ENCODE peak calls at places on chromosome 11, in four cellular contexts. One of them, this sample, is unnamed.

GRCh38 chr11:90329043-90329442 is 106.2 kb upstream of the CHORDC1 start:
- DNase-seq in K562: no peak
- DNase-seq in GM12878: no peak
- DNase-seq in HepG2: no peak
- DNase-seq in this sample: no peak

GRCh38 chr11:69377029-69377952 is 83.3 kb downstream of the MYEOV start:
- DNase-seq in K562: no peak
- DNase-seq in GM12878: no peak
- DNase-seq in HepG2: no peak
- DNase-seq in this sample: no peak

GRCh38 chr11:72037554-72038311 is 39.0 kb downstream of the IL18BP start:
- DNase-seq in K562: no peak
- DNase-seq in GM12878: no peak
- DNase-seq in HepG2: no peak
- DNase-seq in this sample: no peak

GRCh38 chr11:7540830-7541555 is 27.2 kb downstream of the PPFIBP2 start:
- DNase-seq in K562: no peak
- DNase-seq in GM12878: no peak
- DNase-seq in HepG2: no peak
- DNase-seq in this sample: no peak

GRCh38 chr11:29482510-29482909 is 534.3 kb downstream of the KCNA4 start:
- DNase-seq in K562: no peak
- DNase-seq in GM12878: no peak
- DNase-seq in HepG2: no peak
- DNase-seq in this sample: no peak

GRCh38 chr11:32713496-32713895 is 81.0 kb downstream of the CCDC73 start:
- DNase-seq in K562: no peak
- DNase-seq in GM12878: no peak
- DNase-seq in HepG2: no peak
- DNase-seq in this sample: peak

GRCh38 chr11:6615046-6615445 is 3.0 kb upstream of the TAF10 start:
- DNase-seq in K562: no peak
- DNase-seq in GM12878: no peak
- DNase-seq in HepG2: no peak
- DNase-seq in this sample: no peak

GRCh38 chr11:129418039-129418438 is 42.4 kb downstream of the BARX2 start:
- DNase-seq in K562: no peak
- DNase-seq in GM12878: peak
- DNase-seq in HepG2: no peak
- DNase-seq in this sample: no peak

GRCh38 chr11:121365304-121365703 is 72.7 kb downstream of the SC5D start:
- DNase-seq in K562: no peak
- DNase-seq in GM12878: no peak
- DNase-seq in HepG2: no peak
- DNase-seq in this sample: no peak

GRCh38 chr11:16982256-16982671 is 31.9 kb downstream of the PLEKHA7 start:
- DNase-seq in K562: no peak
- DNase-seq in GM12878: no peak
- DNase-seq in HepG2: peak
- DNase-seq in this sample: no peak

GRCh38 chr11:71499546-71499945 is 27.5 kb upstream of the KRTAP5-7 start:
- DNase-seq in K562: no peak
- DNase-seq in GM12878: no peak
- DNase-seq in HepG2: no peak
- DNase-seq in this sample: no peak

GRCh38 chr11:34155759-34156062 is 50.3 kb downstream of the NAT10 start:
- DNase-seq in K562: no peak
- DNase-seq in GM12878: no peak
- DNase-seq in HepG2: no peak
- DNase-seq in this sample: no peak

GRCh38 chr11:64894070-64894811 is 15.8 kb upstream of the EHD1 start:
- DNase-seq in K562: peak
- DNase-seq in GM12878: no peak
- DNase-seq in HepG2: peak
- DNase-seq in this sample: peak

GRCh38 chr11:123472236-123472935 is 42.3 kb downstream of the GRAMD1B start:
- DNase-seq in K562: no peak
- DNase-seq in GM12878: no peak
- DNase-seq in HepG2: no peak
- DNase-seq in this sample: no peak

GRCh38 chr11:68447015-68447801 is 13.3 kb upstream of the PPP6R3 start:
- DNase-seq in K562: peak
- DNase-seq in GM12878: no peak
- DNase-seq in HepG2: peak
- DNase-seq in this sample: peak

GRCh38 chr11:77411238-77411637 is 62.7 kb downstream of the PAK1 start:
- DNase-seq in K562: no peak
- DNase-seq in GM12878: no peak
- DNase-seq in HepG2: no peak
- DNase-seq in this sample: no peak

GRCh38 chr11:36289226-36289852 is at the start of gene COMMD9:
- DNase-seq in K562: peak
- DNase-seq in GM12878: peak
- DNase-seq in HepG2: peak
- DNase-seq in this sample: peak

GRCh38 chr11:5933116-5933515 is 8.9 kb upstream of the OR56A3 start:
- DNase-seq in K562: no peak
- DNase-seq in GM12878: no peak
- DNase-seq in HepG2: no peak
- DNase-seq in this sample: no peak

GRCh38 chr11:102527041-102527440 is 3.5 kb downstream of the MMP7 start:
- DNase-seq in K562: no peak
- DNase-seq in GM12878: no peak
- DNase-seq in HepG2: no peak
- DNase-seq in this sample: no peak

GRCh38 chr11:117931331-117931950 is 2.2 kb upstream of the TMPRSS13 start:
- DNase-seq in K562: no peak
- DNase-seq in GM12878: no peak
- DNase-seq in HepG2: no peak
- DNase-seq in this sample: no peak

GRCh38 chr11:131534031-131534430 is 163.6 kb downstream of the NTM start:
- DNase-seq in K562: no peak
- DNase-seq in GM12878: no peak
- DNase-seq in HepG2: no peak
- DNase-seq in this sample: no peak

GRCh38 chr11:76237041-76237649 is 30.8 kb upstream of the WNT11 start:
- DNase-seq in K562: no peak
- DNase-seq in GM12878: no peak
- DNase-seq in HepG2: no peak
- DNase-seq in this sample: no peak
- TF ChIP-seq TARDBP in K562: no peak
- TF ChIP-seq TARDBP in GM12878: no peak
- TF ChIP-seq TARDBP in HepG2: no peak
- TF ChIP-seq TARDBP in this sample: no peak

DNA sequence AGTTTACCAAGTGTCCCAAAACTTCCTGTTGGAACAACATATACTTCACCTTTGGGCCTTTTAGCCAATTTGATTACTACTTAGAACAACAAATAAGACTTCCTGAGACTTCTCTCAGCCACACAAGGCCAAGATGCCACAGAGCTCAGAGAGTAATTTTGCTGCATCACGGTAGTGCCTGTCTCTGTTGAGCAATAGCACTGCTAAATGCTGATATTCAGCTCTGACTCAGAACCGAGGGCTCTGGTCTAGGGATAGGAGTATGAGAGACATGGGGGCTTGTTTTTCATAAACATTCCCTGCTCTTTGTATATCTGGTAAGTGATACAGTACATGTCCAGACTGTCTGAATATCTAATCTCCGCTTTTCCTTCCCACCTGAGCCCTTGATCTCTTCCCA is 260.4 kb upstream of the ARHGAP20 start:
- DNase-seq in K562: no peak
- DNase-seq in GM12878: no peak
- DNase-seq in HepG2: no peak
- DNase-seq in this sample: no peak
- TF ChIP-seq TARDBP in K562: no peak
- TF ChIP-seq TARDBP in GM12878: no peak
- TF ChIP-seq TARDBP in HepG2: no peak
- TF ChIP-seq TARDBP in this sample: no peak

GRCh38 chr11:46321757-46322156 is 25.5 kb upstream of the DGKZ start:
- DNase-seq in K562: no peak
- DNase-seq in GM12878: no peak
- DNase-seq in HepG2: no peak
- DNase-seq in this sample: no peak
- TF ChIP-seq TARDBP in K562: no peak
- TF ChIP-seq TARDBP in GM12878: no peak
- TF ChIP-seq TARDBP in HepG2: no peak
- TF ChIP-seq TARDBP in this sample: no peak

GRCh38 chr11:95453616-95454118 is 222.7 kb upstream of the SESN3 start:
- DNase-seq in K562: peak
- DNase-seq in GM12878: no peak
- DNase-seq in HepG2: no peak
- DNase-seq in this sample: no peak
- TF ChIP-seq TARDBP in K562: no peak
- TF ChIP-seq TARDBP in GM12878: no peak
- TF ChIP-seq TARDBP in HepG2: no peak
- TF ChIP-seq TARDBP in this sample: no peak

DNA sequence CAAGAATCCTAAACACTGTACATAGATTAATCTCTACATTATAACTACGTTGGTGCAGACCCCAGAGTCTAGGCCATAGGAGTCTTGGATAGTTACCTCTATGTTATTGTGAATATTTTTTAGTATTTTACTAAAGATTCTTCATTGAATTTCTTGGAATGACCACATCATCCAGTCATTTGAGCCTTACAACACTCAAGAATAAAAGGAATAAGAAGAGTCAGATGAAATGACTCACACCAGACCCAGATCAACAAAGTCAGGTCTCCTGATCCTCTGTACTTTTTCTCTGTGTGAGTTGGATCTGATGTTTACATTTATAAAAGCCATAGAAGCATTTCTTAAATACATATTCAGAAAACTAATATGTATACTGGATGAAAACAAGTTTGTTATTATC is 179.2 kb upstream of the ARHGAP20 start:
- DNase-seq in K562: no peak
- DNase-seq in GM12878: no peak
- DNase-seq in HepG2: no peak
- DNase-seq in this sample: no peak
- TF ChIP-seq TARDBP in K562: no peak
- TF ChIP-seq TARDBP in GM12878: no peak
- TF ChIP-seq TARDBP in HepG2: no peak
- TF ChIP-seq TARDBP in this sample: no peak

DNA sequence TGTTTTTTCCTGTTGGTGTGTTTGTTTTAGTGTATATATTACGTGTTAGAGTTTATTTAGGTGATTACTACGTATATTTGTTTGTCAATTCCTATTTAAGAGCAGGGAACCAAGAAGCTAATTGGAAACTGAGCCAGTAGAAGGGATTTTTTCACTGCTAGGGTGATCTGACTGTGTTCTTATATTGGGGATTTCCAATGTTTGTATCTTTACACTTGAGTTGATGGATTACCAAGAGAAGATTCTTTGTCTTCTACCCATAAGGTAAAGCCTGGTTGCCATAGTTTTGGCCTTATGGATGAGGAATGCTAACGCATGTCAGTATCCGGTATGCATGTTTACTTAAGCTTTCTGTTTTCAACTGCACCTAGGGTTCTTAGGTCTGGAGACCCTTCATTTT is 35.6 kb downstream of the SIK2 start:
- DNase-seq in K562: no peak
- DNase-seq in GM12878: peak
- DNase-seq in HepG2: no peak
- DNase-seq in this sample: no peak
- TF ChIP-seq TARDBP in K562: no peak
- TF ChIP-seq TARDBP in GM12878: no peak
- TF ChIP-seq TARDBP in HepG2: no peak
- TF ChIP-seq TARDBP in this sample: no peak

GRCh38 chr11:48036466-48036865 is 56.1 kb downstream of the PTPRJ start:
- DNase-seq in K562: no peak
- DNase-seq in GM12878: no peak
- DNase-seq in HepG2: no peak
- DNase-seq in this sample: no peak

GRCh38 chr11:48031602-48032001 is 51.2 kb downstream of the PTPRJ start:
- DNase-seq in K562: no peak
- DNase-seq in GM12878: no peak
- DNase-seq in HepG2: no peak
- DNase-seq in this sample: no peak

GRCh38 chr11:48034926-48035876 is 54.8 kb downstream of the PTPRJ start:
- DNase-seq in K562: no peak
- DNase-seq in GM12878: no peak
- DNase-seq in HepG2: no peak
- DNase-seq in this sample: no peak

GRCh38 chr11:48036011-48036410 is 55.7 kb downstream of the PTPRJ start:
- DNase-seq in K562: no peak
- DNase-seq in GM12878: no peak
- DNase-seq in HepG2: no peak
- DNase-seq in this sample: no peak

DNA sequence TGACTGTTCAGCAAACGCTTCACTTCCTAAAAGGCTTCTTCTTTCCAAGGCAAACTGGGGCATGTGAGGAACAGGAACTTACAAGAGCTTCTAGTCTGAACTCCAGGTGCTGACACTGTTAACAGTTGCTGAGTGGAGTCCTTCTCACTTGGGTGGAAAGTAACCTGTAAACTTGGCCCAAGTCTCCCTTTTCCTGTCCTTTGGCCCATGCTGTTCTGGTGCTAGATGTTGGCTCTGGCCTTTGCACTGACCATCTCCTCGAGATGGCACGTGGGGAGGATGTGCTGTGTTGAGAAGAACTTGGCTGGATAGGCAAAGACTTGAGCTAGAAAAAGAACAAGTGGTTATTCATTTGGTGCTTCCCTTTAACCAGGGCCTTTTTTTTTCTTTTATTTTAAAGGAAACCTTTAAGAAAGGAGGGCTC is 53.6 kb downstream of the PTPRJ start:
- DNase-seq in K562: no peak
- DNase-seq in GM12878: no peak
- DNase-seq in HepG2: no peak
- DNase-seq in this sample: no peak
- TF ChIP-seq TARDBP in K562: no peak
- TF ChIP-seq TARDBP in GM12878: no peak
- TF ChIP-seq TARDBP in HepG2: no peak
- TF ChIP-seq TARDBP in this sample: no peak